ENCODE peak calls at places on chromosomes 7 and 10, in seven cellular contexts. L is fibroblast of lung, U is mammary epithelial cell, E is PC-9, M is GM12878, R is GM23338, K is PC-3. B is an unnamed sample.

GRCh38 chr10:73801253-73801590 is 10.2 kb downstream of the NDST2 start:
- DNase-seq in L (no peak), U (no peak), E (no peak), M (no peak), R (no peak), K (no peak), B (no peak)

GRCh38 chr10:49360271-49361177 is 35.4 kb downstream of the DRGX start:
- DNase-seq in L (no peak), U (no peak), E (no peak), M (no peak), R (peak; percentile 17), K (no peak), B (no peak)

GRCh38 chr10:78937800-78938694 is 130.7 kb upstream of the ZMIZ1 start:
- DNase-seq in L (no peak), U (no peak), E (no peak), M (no peak), R (peak; percentile 20), K (peak; percentile 49), B (no peak)

GRCh38 chr7:57205000-57205399 is 72.8 kb upstream of the ZNF479 start:
- DNase-seq in L (no peak), U (no peak), E (no peak), M (no peak), R (no peak), K (no peak), B (no peak)

GRCh38 chr7:18552311-18552916 is 56.9 kb downstream of the HDAC9 start:
- DNase-seq in L (no peak), U (no peak), E (no peak), M (no peak), R (no peak), K (peak; percentile 20), B (no peak)

GRCh38 chr10:13099144-13099665 is 758 bp upstream of the OPTN start:
- DNase-seq in L (peak; percentile 65), U (peak; percentile 71), E (peak; percentile 53), M (no peak), R (peak; percentile 93), K (peak; percentile 35), B (peak; percentile 84)

GRCh38 chr10:110363572-110364411 is 59.1 kb upstream of the SMNDC1 start:
- DNase-seq in L (no peak), U (peak; percentile 56), E (no peak), M (no peak), R (no peak), K (no peak), B (no peak)

GRCh38 chr10:96643920-96644319 is 57.1 kb upstream of the TM9SF3 start:
- DNase-seq in L (no peak), U (no peak), E (no peak), M (no peak), R (no peak), K (no peak), B (no peak)

GRCh38 chr7:131026297-131027003 is 292.4 kb upstream of the KLF14 start:
- DNase-seq in L (peak; percentile 72), U (peak; percentile 86), E (no peak), M (no peak), R (no peak), K (no peak), B (peak; percentile 20)

GRCh38 chr10:97991875-97992274 is 38.5 kb downstream of the CRTAC1 start:
- DNase-seq in L (peak; percentile 22), U (peak; percentile 21), E (no peak), M (no peak), R (peak; percentile 84), K (peak; percentile 33), B (peak; percentile 68)

GRCh38 chr7:26515462-26515861 is 223.8 kb downstream of the SNX10 start:
- DNase-seq in L (no peak), U (peak; percentile 71), E (peak; percentile 96), M (no peak), R (no peak), K (peak; percentile 34), B (no peak)

GRCh38 chr10:32349968-32350738 is 3.2 kb upstream of the EPC1 start:
- DNase-seq in L (no peak), U (no peak), E (no peak), M (no peak), R (no peak), K (no peak), B (no peak)

GRCh38 chr10:1362589-1363465 is 306.6 kb downstream of the WDR37 start:
- DNase-seq in L (no peak), U (no peak), E (no peak), M (no peak), R (no peak), K (no peak), B (no peak)

GRCh38 chr10:56905051-56905450 is 544.0 kb upstream of the ZWINT start:
- DNase-seq in L (no peak), U (no peak), E (no peak), M (no peak), R (no peak), K (no peak), B (no peak)

GRCh38 chr10:79149662-79150443 is 81.1 kb downstream of the ZMIZ1 start:
- DNase-seq in L (peak; percentile 80), U (peak; percentile 81), E (peak; percentile 99), M (no peak), R (no peak), K (peak; percentile 100), B (peak; percentile 52)

GRCh38 chr10:24603333-24603732 is 120.4 kb downstream of the ARHGAP21 start:
- DNase-seq in L (peak; percentile 43), U (peak; percentile 29), E (no peak), M (no peak), R (no peak), K (peak; percentile 53), B (no peak)

GRCh38 chr7:19560111-19560883 is 148.5 kb downstream of the POLR1F start:
- DNase-seq in L (peak; percentile 55), U (peak; percentile 84), E (no peak), M (no peak), R (peak; percentile 3), K (peak; percentile 64), B (peak; percentile 16)

GRCh38 chr7:70458195-70458695 is 673.7 kb upstream of the GALNT17 start:
- DNase-seq in L (no peak), U (no peak), E (no peak), M (no peak), R (no peak), K (no peak), B (no peak)

GRCh38 chr7:130926021-130926691 is 192.1 kb upstream of the KLF14 start:
- DNase-seq in L (no peak), U (no peak), E (no peak), M (no peak), R (no peak), K (no peak), B (no peak)

GRCh38 chr7:1091019-1091643 is 3.2 kb downstream of the GPER1 start:
- DNase-seq in L (no peak), U (peak; percentile 10), E (no peak), M (no peak), R (no peak), K (peak; percentile 9), B (no peak)

GRCh38 chr10:21495686-21496284 is 29.7 kb downstream of the SKIDA1 start:
- DNase-seq in L (peak; percentile 87), U (peak; percentile 83), E (peak; percentile 94), M (peak; percentile 34), R (peak; percentile 95), K (peak; percentile 89), B (peak; percentile 94)

GRCh38 chr10:21498416-21498815 is 27.1 kb downstream of the SKIDA1 start:
- DNase-seq in L (no peak), U (no peak), E (no peak), M (no peak), R (no peak), K (no peak), B (no peak)

GRCh38 chr10:21496285-21497176 is 29.0 kb downstream of the SKIDA1 start:
- DNase-seq in L (peak; percentile 56), U (peak; percentile 46), E (peak; percentile 49), M (no peak), R (peak; percentile 63), K (peak; percentile 44), B (peak; percentile 78)

GRCh38 chr10:21498977-21499376 is 26.5 kb downstream of the SKIDA1 start:
- DNase-seq in L (no peak), U (no peak), E (no peak), M (no peak), R (peak; percentile 45), K (no peak), B (no peak)

GRCh38 chr10:21497177-21497807 is 28.2 kb downstream of the SKIDA1 start:
- DNase-seq in L (peak; percentile 86), U (peak; percentile 81), E (peak; percentile 95), M (no peak), R (peak; percentile 91), K (peak; percentile 91), B (peak; percentile 94)
- TF ChIP-seq EZH2 in L (no peak), U (no peak), E (no peak), M (no peak), R (no peak), K (no peak), B (peak; percentile 43)

DNA sequence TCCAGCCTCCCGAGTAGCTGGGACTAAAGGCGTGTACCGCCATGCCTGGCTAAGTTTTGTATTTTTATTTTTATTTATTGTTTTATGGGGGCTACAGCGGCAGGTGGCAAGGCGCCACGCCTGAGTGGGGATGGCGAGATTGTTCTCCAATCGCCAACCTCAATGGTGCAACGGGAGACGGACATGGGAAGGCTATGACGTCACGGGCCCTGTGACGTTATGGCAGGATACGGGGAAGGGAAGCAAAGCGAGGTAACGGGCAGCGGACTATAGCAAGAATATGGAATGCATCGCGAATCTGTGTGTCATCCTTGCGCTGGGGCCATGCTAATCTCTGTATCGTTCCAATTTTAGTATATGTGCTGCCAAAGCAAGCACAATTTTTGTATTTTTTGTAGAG is 24.8 kb upstream of the FIS1 start:
- DNase-seq in L (no peak), U (no peak), E (no peak), M (no peak), R (no peak), K (no peak), B (no peak)
- H3K27ac ChIP-seq in L (no peak overlapping the region), U (no peak overlapping the region), E (no peak overlapping the region), M (no peak overlapping the region), R (no peak overlapping the region), K (no peak overlapping the region), B (no peak overlapping the region)

GRCh38 chr10:62165803-62166202 is 102.8 kb downstream of the RTKN2 start:
- DNase-seq in L (no peak), U (no peak), E (no peak), M (no peak), R (no peak), K (no peak), B (no peak)
- H3K4me2 ChIP-seq in L (no peak overlapping the region), U (no peak overlapping the region), E (no peak overlapping the region), M (no peak overlapping the region), R (no peak overlapping the region), K (no peak overlapping the region), B (no peak overlapping the region)

DNA sequence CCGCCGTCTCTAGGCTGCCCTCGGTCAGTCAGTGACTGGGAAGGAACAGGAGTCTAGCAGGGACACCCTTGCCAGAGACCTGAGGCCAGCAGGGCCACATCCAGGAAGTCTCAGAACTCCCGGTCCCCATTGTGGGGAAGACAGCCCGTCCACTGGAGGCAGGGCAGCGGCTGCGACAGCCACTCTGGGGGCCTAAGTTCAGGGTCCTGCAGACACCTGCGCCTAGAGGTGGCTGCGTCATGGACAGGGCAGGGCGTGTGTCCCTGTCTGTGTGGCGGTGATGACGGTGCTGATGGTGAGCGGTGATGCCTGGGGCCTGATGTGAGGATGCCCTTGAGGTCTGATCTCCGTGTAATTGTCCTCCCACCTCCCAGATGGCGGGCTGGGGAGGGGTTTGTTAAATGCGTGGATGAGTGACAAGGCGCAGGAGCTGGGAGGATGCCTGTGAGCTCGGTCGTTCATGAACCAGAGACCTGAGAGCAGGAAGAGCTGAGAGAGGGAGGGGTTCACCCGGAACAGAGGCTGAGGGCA is 537.9 kb upstream of the FOXK1 start:
- DNase-seq in L (no peak), U (no peak), E (no peak), M (no peak), R (no peak), K (no peak), B (no peak)
- TF ChIP-seq EZH2 in L (no peak), U (no peak), E (no peak), M (no peak), R (no peak), K (no peak), B (no peak)